ENCODE peak calls at places on chromosomes 11 and 22, in four cellular contexts. O, T, A and Y are unnamed samples.
A peak's percentile ranks its signal among the peaks of the same experiment; 100 is the strongest.

GRCh38 chr11:28058333-28058732 is 49.6 kb downstream of the KIF18A start:
- DNase-seq in O (no peak), T (no peak), A (peak; percentile 51), Y (peak; percentile 72)

GRCh38 chr11:2778630-2779498 is 79.1 kb upstream of the KCNQ1OT1 start:
- DNase-seq in O (peak; percentile 85), T (peak; percentile 51), A (peak; percentile 63), Y (peak; percentile 89)

GRCh38 chr11:68581439-68581838 is 102.9 kb upstream of the GAL start:
- DNase-seq in O (peak; percentile 52), T (no peak), A (no peak), Y (no peak)

GRCh38 chr11:61106296-61106695 is 4.0 kb downstream of the CD5 start:
- DNase-seq in O (no peak), T (no peak), A (no peak), Y (no peak)

GRCh38 chr11:119592642-119593041 is 136.4 kb downstream of the NECTIN1 start:
- DNase-seq in O (no peak), T (no peak), A (no peak), Y (no peak)

GRCh38 chr11:38990139-38990538 is 2392.1 kb upstream of the RAG2 start:
- DNase-seq in O (no peak), T (peak; percentile 50), A (no peak), Y (no peak)

GRCh38 chr11:107276057-107276456 is 181.6 kb downstream of the CWF19L2 start:
- DNase-seq in O (no peak), T (no peak), A (no peak), Y (peak; percentile 2)

GRCh38 chr11:31643831-31644230 is 134.3 kb downstream of the ELP4 start:
- DNase-seq in O (no peak), T (peak; percentile 58), A (peak; percentile 67), Y (peak; percentile 39)

GRCh38 chr11:76654980-76655379 is 15.6 kb downstream of the LRRC32 start:
- DNase-seq in O (no peak), T (no peak), A (no peak), Y (no peak)

GRCh38 chr11:107844041-107844440 is 14.5 kb downstream of the SLC35F2 start:
- DNase-seq in O (no peak), T (peak; percentile 91), A (peak; percentile 52), Y (peak; percentile 79)

GRCh38 chr22:37184816-37185541 is 3.1 kb downstream of the C1QTNF6 start:
- DNase-seq in O (no peak), T (no peak), A (no peak), Y (no peak)

GRCh38 chr11:225734-226453 is 10.2 kb downstream of the SIRT3 start:
- DNase-seq in O (no peak), T (peak; percentile 71), A (peak; percentile 50), Y (peak; percentile 64)

GRCh38 chr11:117618956-117619355 is 178.1 kb downstream of the DSCAML1 start:
- DNase-seq in O (no peak), T (no peak), A (no peak), Y (no peak)

GRCh38 chr22:36256474-36256873 is 3.5 kb downstream of the APOL1 start:
- DNase-seq in O (no peak), T (no peak), A (peak; percentile 55), Y (no peak)